ENCODE peak calls at places on chromosomes 5 and 9, in seven cellular contexts. U, R, P, K, N, M and F are unnamed samples.

GRCh38 chr9:31210982-31211570 is 1173.4 kb upstream of the ACO1 start:
- DNase-seq in R (peak; percentile 57), U (no peak), M (no peak), P (no peak), K (no peak), N (no peak), F (no peak)

GRCh38 chr9:90905079-90905478 is 103.5 kb downstream of the SYK start:
- DNase-seq in P (peak; percentile 81), U (peak; percentile 61), R (peak; percentile 94), K (peak; percentile 55), M (no peak), N (no peak), F (no peak)

GRCh38 chr9:113888361-113888760 is 12.3 kb downstream of the ZNF618 start:
- DNase-seq in U (no peak), M (no peak), K (no peak), R (no peak), N (no peak), P (no peak), F (peak; percentile 46)

GRCh38 chr9:32378993-32379729 is 5.3 kb upstream of the ACO1 start:
- DNase-seq in P (peak; percentile 51), R (no peak), N (peak; percentile 61), M (peak; percentile 60), K (peak; percentile 85), U (peak; percentile 90), F (no peak)

GRCh38 chr5:150180241-150181027 is 9.4 kb upstream of the SLC6A7 start:
- DNase-seq in N (peak; percentile 75), R (peak; percentile 83), M (no peak), P (peak; percentile 63), K (no peak), U (no peak), F (no peak)

GRCh38 chr5:179406031-179406681 is 60.9 kb upstream of the ADAMTS2 start:
- DNase-seq in K (no peak), R (peak; percentile 55), M (no peak), U (no peak), N (peak; percentile 30), P (no peak), F (peak; percentile 83)

GRCh38 chr9:130782883-130783537 is 52.0 kb upstream of the ABL1 start:
- DNase-seq in M (no peak), N (no peak), R (no peak), U (peak; percentile 16), P (no peak), K (no peak), F (no peak)

GRCh38 chr9:126531591-126531990 is 82.1 kb upstream of the LMX1B start:
- DNase-seq in K (no peak), P (no peak), R (peak; percentile 43), M (no peak), N (no peak), U (no peak), F (no peak)

GRCh38 chr5:43728581-43728980 is 125.6 kb downstream of the NNT start:
- DNase-seq in R (no peak), M (no peak), N (no peak), K (no peak), P (no peak), U (no peak), F (no peak)

GRCh38 chr9:89837152-89837551 is 232.3 kb downstream of the GADD45G start:
- DNase-seq in P (no peak), U (no peak), K (no peak), R (no peak), M (no peak), N (no peak), F (no peak)

GRCh38 chr5:133938039-133938821 is 30.2 kb downstream of the C5orf15 start:
- DNase-seq in N (no peak), R (no peak), U (no peak), M (no peak), P (no peak), K (peak; percentile 79), F (no peak)

GRCh38 chr5:127417534-127417933 is 99.9 kb upstream of the PRRC1 start:
- DNase-seq in M (no peak), P (no peak), R (no peak), K (no peak), U (no peak), N (no peak), F (no peak)

GRCh38 chr5:154470949-154471870 is 6.8 kb downstream of the HAND1 start:
- DNase-seq in N (no peak), U (peak; percentile 27), M (no peak), P (no peak), K (no peak), R (no peak), F (no peak)

GRCh38 chr5:174404848-174405247 is 319.5 kb upstream of the MSX2 start:
- DNase-seq in K (no peak), N (no peak), R (no peak), U (no peak), P (no peak), M (no peak), F (no peak)

GRCh38 chr9:136886610-136887597 is 588 bp downstream of the TRAF2 start:
- DNase-seq in P (no peak), U (no peak), M (no peak), N (no peak), K (peak; percentile 59), R (peak; percentile 88), F (no peak)

GRCh38 chr9:110997847-110998246 is 40.4 kb downstream of the LPAR1 start:
- DNase-seq in M (peak; percentile 27), N (no peak), R (no peak), K (no peak), P (no peak), U (no peak), F (no peak)

GRCh38 chr5:173454764-173455598 is 126.8 kb upstream of the STC2 start:
- DNase-seq in M (peak; percentile 89), N (no peak), K (no peak), R (no peak), U (peak; percentile 92), P (no peak), F (no peak)

GRCh38 chr9:35566417-35566816 is 38.6 kb upstream of the TESK1 start:
- DNase-seq in P (no peak), M (no peak), R (no peak), K (no peak), N (no peak), U (no peak), F (no peak)

GRCh38 chr9:88818495-88819201 is 172.6 kb upstream of the S1PR3 start:
- DNase-seq in P (no peak), M (no peak), U (peak; percentile 63), K (no peak), N (no peak), R (no peak), F (no peak)

GRCh38 chr9:83312543-83312942 is 225.7 kb downstream of the FRMD3 start:
- DNase-seq in M (no peak), N (no peak), R (no peak), P (no peak), K (no peak), U (no peak), F (no peak)

GRCh38 chr5:53262348-53262970 is 152.9 kb upstream of the MOCS2 start:
- DNase-seq in R (no peak), P (no peak), K (no peak), N (peak; percentile 38), U (peak; percentile 65), M (no peak), F (no peak)

GRCh38 chr9:135066291-135066690 is 21.2 kb upstream of the OLFM1 start:
- DNase-seq in R (no peak), U (no peak), K (no peak), P (no peak), M (no peak), N (no peak), F (peak; percentile 19)

GRCh38 chr5:160266752-160267345 is 37.5 kb downstream of the FABP6 start:
- DNase-seq in U (no peak), P (no peak), R (no peak), N (no peak), M (no peak), K (no peak), F (no peak)
- TF ChIP-seq CTCF in U (no peak), P (no peak), R (no peak), N (no peak), M (no peak), K (no peak), F (no peak)

GRCh38 chr9:15824310-15824709 is 271.5 kb downstream of the CCDC171 start:
- DNase-seq in N (no peak), U (peak; percentile 71), R (no peak), P (no peak), K (peak; percentile 17), M (no peak), F (no peak)
- TF ChIP-seq CTCF in N (no peak), U (peak; percentile 19), R (no peak), P (no peak), K (peak; percentile 57), M (no peak), F (no peak)

GRCh38 chr5:169157064-169157463 is 143.9 kb downstream of the SLIT3 start:
- DNase-seq in M (no peak), P (no peak), U (peak; percentile 16), K (no peak), N (no peak), R (no peak), F (no peak)

GRCh38 chr5:169161022-169161680 is 139.8 kb downstream of the SLIT3 start:
- DNase-seq in P (peak; percentile 44), R (peak; percentile 84), M (peak; percentile 95), N (peak; percentile 58), K (no peak), U (peak; percentile 97), F (peak; percentile 97)

GRCh38 chr5:169162407-169162806 is 138.5 kb downstream of the SLIT3 start:
- DNase-seq in M (peak; percentile 61), U (peak; percentile 33), P (no peak), K (no peak), N (no peak), R (no peak), F (no peak)

GRCh38 chr5:169158764-169159163 is 142.2 kb downstream of the SLIT3 start:
- DNase-seq in U (no peak), P (no peak), M (no peak), R (no peak), N (no peak), K (no peak), F (no peak)

DNA sequence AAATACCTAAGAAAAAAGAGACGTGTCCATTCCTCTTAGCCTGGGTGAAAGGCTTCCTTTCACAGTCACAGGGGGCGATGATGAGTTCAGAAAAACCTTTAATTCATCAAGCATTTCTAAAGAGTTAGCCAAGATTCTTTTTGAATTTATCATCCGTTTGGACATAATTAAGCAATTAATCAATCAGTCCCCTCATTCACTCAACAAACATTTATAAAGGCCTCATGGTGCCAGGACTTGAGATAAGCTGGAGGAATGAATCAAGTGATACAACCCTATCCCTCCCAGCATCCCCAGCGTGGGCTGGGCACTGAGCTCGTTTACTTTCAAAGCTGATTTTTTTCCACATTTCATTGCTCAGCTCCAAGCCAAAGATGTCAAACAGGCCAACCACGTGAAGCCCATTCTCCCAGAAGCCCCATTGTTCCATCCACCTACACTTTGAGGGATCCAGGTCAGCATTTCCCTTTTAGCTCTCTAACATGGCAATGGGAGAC is 140.5 kb downstream of the SLIT3 start:
- DNase-seq in N (no peak), K (no peak), R (no peak), P (no peak), U (peak; percentile 32), M (peak; percentile 38), F (no peak)
- TF ChIP-seq CTCF in N (no peak), K (peak; percentile 25), R (no peak), P (no peak), U (no peak), M (peak; percentile 42), F (peak; percentile 38)

DNA sequence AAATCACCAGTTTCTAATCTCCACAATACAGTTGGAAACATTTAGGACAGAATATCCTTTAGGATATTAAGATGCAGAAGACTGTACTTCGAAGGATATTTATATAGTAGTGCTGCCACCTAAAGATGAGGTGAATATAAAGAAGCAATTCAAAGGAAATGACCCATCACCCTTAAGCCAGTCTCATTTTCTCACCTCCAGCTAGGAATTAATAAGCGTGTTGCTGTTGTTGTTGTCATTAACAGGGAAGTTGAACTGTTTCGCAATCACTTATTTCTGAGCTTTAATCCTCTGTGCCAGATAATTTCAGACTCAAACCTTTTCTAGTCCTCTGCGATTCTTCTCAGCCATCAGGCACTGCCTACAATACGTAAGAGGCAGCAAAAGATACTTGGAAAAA is 7.8 kb upstream of the PURA start:
- DNase-seq in U (no peak), R (no peak), M (no peak), K (peak; percentile 20), P (no peak), N (no peak), F (no peak)
- TF ChIP-seq CTCF in U (no peak), R (no peak), M (no peak), K (peak; percentile 57), P (no peak), N (no peak), F (peak; percentile 7)